ENCODE peak calls at places on chromosomes 16 and 17, in ten cellular contexts. H, X, E, D, C, S, V, W, M and T are unnamed samples.

GRCh38 chr17:57924677-57925076 is 30.5 kb downstream of the CUEDC1 start:
- DNase-seq in H (no peak), X (no peak), E (no peak), D (no peak), C (no peak), S (no peak), V (no peak), W (no peak), M (no peak), T (no peak)

GRCh38 chr17:7281953-7282751 is 634 bp downstream of the SLC2A4 start:
- DNase-seq in H (peak), X (no peak), E (peak), D (no peak), C (no peak), S (no peak), V (peak), W (no peak), M (peak), T (no peak)

GRCh38 chr16:85420501-85421337 is 192.4 kb upstream of the GSE1 start:
- DNase-seq in H (peak), X (peak), E (peak), D (peak), C (peak), S (no peak), V (peak), W (peak), M (peak), T (peak)

GRCh38 chr17:76547183-76547641 is 7.4 kb downstream of the PRCD start:
- DNase-seq in H (peak), X (peak), E (no peak), D (peak), C (peak), S (no peak), V (peak), W (peak), M (peak), T (peak)

GRCh38 chr17:8698142-8699050 is 46.2 kb downstream of the CCDC42 start:
- DNase-seq in H (peak), X (peak), E (no peak), D (peak), C (peak), S (no peak), V (no peak), W (no peak), M (no peak), T (no peak)

GRCh38 chr16:55913717-55914116 is 38.5 kb upstream of the CES5A start:
- DNase-seq in H (no peak), X (no peak), E (no peak), D (no peak), C (no peak), S (no peak), V (no peak), W (no peak), M (no peak), T (no peak)

GRCh38 chr16:57001026-57001669 is 11.8 kb downstream of the NLRC5 start:
- DNase-seq in H (no peak), X (peak), E (no peak), D (no peak), C (no peak), S (no peak), V (no peak), W (no peak), M (no peak), T (no peak)

GRCh38 chr17:50630524-50631194 is 4.0 kb upstream of the ABCC3 start:
- DNase-seq in H (peak), X (peak), E (peak), D (no peak), C (peak), S (no peak), V (no peak), W (peak), M (peak), T (peak)

GRCh38 chr17:42027540-42027889 is 7.6 kb downstream of the NKIRAS2 start:
- DNase-seq in H (no peak), X (no peak), E (no peak), D (no peak), C (no peak), S (no peak), V (no peak), W (no peak), M (peak), T (no peak)

GRCh38 chr17:42026821-42027539 is 7.1 kb downstream of the NKIRAS2 start:
- DNase-seq in H (no peak), X (no peak), E (no peak), D (no peak), C (no peak), S (no peak), V (no peak), W (no peak), M (peak), T (no peak)

GRCh38 chr17:42025191-42025579 is 5.3 kb downstream of the NKIRAS2 start:
- DNase-seq in H (no peak), X (no peak), E (no peak), D (no peak), C (no peak), S (no peak), V (no peak), W (no peak), M (no peak), T (no peak)

GRCh38 chr17:42028791-42029127 is 8.9 kb downstream of the NKIRAS2 start:
- DNase-seq in H (no peak), X (no peak), E (no peak), D (no peak), C (no peak), S (no peak), V (no peak), W (no peak), M (no peak), T (no peak)

DNA sequence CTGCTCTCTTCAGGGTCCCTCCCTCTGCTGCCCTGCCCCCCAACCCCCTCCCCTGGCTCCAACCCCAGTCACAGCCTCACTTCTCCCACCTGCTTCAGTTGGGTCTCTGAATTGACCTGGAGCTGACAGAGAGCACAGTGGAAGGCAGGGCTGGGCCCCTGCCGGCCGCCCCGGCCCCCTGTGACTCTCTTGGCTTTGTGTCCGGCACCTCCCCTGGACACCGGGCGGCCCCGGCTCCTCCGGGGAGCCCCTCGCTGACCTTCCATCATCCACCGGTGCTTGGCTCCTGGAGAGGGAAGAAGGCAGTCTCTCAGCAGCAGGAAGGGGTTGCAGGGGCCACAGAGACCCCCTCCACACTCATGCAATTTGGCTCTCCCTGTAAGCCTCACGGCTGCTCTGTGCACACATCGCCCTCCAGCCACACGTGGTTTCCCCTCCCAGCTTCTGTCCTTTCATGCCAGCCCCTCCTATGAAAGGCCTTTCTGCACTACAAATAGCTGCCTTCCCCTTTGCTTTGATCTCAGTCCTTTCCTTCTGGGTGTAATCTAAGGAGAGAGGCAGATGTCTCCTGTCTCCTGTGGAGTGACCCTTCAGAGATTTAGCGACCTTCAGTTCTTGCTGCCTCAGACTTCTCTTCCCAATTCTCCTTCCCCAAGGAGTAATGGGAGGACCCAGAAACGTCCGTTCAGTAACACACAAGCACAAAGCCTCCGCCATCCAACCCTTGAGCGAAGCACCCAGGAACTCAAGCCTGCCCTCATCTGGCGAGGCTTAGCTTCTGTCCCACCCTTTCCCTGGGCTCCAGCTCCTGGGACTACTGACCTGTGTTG is 8.3 kb downstream of the NKIRAS2 start:
- DNase-seq in H (no peak), X (no peak), E (peak), D (no peak), C (peak), S (no peak), V (no peak), W (peak), M (no peak), T (peak)
- TF ChIP-seq CTCF in H (no peak), X (no peak), E (peak), D (peak), C (peak), S (peak), V (peak), W (no peak), M (no peak), T (peak)

DNA sequence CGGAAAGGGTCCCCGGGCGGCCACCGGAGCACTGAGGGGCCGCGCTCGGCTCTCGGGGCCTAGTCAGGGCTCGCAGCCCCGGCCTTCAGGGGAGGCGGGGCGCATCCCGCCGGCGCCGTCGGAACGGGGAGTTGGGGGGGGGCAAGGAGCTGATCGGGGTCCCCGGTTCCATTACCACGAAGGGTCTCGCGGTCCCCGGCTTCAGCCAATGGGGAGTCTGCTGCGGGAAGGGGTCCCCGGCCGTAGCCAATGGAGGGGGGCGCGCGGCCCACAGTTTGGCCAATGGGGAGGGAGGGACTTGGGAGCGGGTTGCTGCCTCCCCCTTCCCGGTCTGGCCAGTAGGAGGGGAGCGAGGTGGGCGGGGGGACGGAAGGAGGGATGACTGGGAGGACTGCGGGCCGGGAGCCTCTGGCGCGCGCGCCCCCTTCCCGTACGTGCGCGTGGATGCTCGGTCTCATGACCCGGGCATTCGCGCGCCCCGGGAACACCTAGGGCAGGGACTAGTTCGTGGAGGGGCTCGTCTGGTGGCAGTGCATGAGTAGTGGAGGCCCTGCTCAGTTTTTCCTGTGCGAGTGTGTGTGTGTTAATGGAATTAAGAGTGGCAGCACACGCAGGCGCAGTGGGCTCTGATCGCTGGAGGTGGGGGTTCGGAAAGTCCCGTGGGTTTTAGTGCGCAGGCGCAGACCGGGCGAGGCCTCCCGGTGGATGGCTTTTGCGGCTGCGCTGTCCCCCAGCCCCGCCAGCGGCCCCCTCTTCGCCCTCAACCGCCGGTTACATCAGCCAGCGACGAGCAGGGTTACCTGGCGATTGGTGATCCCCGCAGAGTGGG is 1.1 kb downstream of the ATXN2L start:
- DNase-seq in H (peak), X (peak), E (peak), D (peak), C (peak), S (peak), V (peak), W (peak), M (peak), T (peak)
- TF ChIP-seq CTCF in H (peak), X (peak), E (no peak), D (peak), C (no peak), S (peak), V (peak), W (peak), M (peak), T (peak)

DNA sequence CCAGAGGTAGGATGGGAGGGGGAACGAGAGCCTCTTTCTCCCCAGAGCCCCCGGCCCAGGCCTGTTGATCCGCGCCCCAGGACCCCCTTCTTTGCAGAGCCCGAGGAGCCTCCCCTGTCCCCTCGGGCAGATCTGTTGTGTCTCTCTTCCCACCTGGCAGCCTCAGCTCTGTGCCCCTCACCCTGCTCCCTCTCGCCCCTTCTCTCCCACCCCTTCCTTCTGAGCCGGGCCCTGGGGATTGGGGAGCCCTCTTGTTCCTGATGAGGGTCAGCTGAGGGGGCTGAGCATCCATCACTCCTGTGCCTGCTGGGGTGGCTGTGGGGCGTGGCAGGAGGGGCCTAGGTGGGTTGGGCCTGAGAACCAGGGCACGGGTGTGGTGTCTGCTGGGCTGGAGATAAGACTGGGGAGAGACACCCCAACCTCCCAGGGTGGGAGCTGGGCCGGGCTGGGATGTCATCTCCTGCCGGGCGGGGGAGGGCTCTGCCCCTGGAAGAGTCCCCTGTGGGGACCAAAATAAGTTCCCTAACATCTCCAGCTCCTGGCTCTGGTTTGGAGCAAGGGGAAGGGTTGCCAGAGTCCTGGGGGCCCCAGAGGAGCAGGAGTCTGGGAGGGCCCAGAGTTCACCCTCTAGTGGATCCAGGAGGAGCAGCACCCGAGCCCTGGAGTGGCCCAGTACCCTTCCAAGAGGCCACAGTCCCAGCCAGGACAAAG is 65.4 kb downstream of the MRC2 start:
- DNase-seq in H (no peak), X (no peak), E (peak), D (peak), C (peak), S (no peak), V (no peak), W (peak), M (no peak), T (peak)
- TF ChIP-seq CTCF in H (no peak), X (no peak), E (peak), D (peak), C (peak), S (peak), V (peak), W (peak), M (peak), T (no peak)

DNA sequence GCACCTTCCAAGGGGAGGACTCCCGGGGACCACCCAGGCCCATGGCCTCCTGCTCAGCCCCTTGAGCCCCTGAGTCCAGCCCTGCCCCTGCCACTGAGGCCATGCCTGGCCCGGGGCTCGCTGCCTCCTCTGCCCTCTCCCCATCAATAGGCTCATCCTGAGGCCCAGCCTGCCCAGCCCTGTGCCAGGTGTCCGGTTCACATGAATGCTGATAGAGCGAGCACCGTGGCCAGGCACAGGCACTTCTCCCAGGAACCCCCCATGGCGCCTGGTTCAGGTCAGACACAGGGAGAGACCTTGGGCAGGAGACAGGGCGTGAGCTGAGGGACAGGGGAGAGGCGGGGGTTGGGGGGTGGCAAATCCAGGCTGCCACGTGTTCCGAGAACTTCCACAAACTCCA is 2.8 kb upstream of the PVALEF start:
- DNase-seq in H (no peak), X (no peak), E (no peak), D (no peak), C (no peak), S (no peak), V (no peak), W (peak), M (no peak), T (no peak)
- TF ChIP-seq CTCF in H (no peak), X (no peak), E (no peak), D (no peak), C (no peak), S (no peak), V (no peak), W (no peak), M (no peak), T (no peak)

DNA sequence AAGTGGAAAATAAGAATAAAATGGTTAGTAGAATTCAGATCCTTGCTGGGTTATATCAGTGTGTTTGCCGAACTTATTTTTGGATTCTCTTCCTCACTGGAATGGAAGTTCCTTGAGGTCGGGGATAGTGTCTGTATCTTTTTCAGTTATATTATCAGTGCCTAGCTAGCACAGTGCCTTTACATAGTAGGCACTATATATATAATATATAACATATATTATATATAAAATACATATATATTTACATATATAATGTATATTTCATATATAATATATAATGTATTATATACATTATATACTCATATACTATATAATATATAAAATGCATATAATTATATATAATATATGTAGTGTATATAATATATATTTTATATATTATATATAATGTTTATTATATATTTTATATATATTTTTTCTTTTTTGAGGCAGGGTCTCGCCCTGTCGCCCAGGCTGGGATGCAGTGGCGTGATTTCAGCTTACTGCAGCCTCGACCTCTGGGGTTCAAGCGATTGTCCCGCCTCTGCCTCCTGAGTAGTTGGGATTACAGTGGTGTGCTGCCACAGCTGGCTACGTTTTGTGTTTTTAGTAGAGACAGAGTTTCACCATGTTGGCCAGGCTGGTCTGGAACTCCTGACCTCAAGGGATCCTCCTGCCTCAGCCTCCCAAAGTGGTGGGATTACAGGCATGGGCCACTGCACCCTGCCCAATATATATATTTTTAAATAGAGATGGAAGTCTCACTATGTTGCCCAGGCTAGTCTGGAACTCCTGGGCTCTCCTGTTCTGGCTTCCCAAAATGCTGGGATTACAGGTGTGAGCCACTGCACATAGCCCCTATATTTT is 3.2 kb downstream of the NFATC3 start:
- DNase-seq in H (no peak), X (no peak), E (no peak), D (no peak), C (no peak), S (no peak), V (no peak), W (no peak), M (no peak), T (no peak)
- TF ChIP-seq CTCF in H (no peak), X (no peak), E (no peak), D (no peak), C (no peak), S (no peak), V (no peak), W (no peak), M (no peak), T (no peak)

DNA sequence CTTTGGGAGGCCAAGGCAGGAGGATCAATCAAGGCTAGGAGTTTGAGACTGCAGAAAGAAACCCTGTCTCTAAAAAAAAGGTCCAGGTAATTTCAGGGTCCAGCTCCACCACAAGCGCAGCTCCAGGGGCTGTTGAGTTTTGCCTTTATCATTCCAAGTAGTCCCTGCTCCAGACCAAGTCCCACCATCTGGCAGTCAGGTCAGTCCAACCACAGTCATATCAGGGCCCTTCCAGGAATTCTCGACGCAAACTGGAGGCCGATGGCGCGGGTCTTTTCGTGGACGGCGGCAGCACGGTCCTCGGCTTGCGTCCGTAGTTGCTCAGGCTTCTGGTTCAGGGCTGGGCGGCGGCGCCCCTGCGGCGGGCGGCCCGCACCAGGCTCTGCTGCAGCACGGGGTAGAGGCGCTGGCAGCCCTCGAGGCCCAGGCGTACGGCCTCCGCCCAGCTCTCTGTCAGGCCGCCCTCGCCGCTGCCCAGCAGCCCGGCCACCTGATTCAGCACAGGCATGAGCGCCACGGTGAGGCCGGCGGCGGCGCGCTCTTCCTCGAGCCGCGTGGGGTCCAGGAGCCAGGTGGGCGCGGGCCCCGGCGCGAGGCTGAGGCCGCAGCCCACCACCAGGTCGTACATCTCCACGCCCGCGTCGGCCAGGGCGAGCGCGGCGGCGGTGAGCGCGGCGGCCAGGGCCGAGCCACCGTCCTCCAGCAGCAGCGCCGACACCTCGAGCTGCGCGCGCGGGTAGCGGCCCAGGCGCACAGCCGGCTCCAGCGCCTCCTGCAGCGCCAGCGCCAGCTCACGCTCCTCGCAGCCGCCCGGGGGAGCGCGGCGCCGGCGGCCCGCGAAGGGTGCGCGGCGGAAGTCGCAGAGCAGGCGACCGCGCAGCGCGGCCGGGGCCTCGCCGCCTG is 741 bp downstream of the EXOSC6 start:
- DNase-seq in H (peak), X (peak), E (peak), D (peak), C (peak), S (no peak), V (peak), W (peak), M (peak), T (peak)
- TF ChIP-seq CTCF in H (no peak), X (no peak), E (no peak), D (no peak), C (no peak), S (no peak), V (no peak), W (no peak), M (peak), T (no peak)

DNA sequence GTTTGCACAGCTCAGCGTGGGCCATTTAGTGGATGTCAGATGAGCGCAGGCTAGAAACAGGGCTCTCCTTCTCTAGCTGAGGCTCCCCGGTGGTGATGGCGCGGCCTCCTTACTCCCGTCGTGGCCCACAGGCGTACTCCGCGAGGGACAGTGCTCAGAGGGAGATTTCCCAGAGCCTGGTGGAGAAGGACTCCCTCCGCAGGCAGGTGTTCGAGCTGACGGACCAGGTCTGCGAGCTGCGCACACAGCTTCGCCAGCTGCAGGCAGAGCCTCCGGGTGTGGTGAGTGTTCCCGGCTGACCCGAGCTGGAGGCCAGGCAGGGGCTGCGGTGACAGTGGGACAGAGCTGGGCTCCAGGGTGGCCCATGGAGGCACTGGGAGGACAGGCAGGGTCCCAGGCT is 21.4 kb downstream of the CARD14 start:
- DNase-seq in H (no peak), X (no peak), E (peak), D (no peak), C (no peak), S (no peak), V (no peak), W (no peak), M (no peak), T (no peak)
- TF ChIP-seq CTCF in H (no peak), X (no peak), E (peak), D (no peak), C (no peak), S (no peak), V (no peak), W (no peak), M (no peak), T (no peak)